ENCODE peak calls at places on chromosome 21, in six cellular contexts. I, B, D, G, K and Z are unnamed samples.

GRCh38 chr21:37060296-37060695 is 12.6 kb downstream of the PIGP start:
- DNase-seq in I (peak), G (no peak), D (peak), B (peak), K (peak), Z (peak)

GRCh38 chr21:27532081-27532480 is 565.2 kb upstream of the ADAMTS5 start:
- DNase-seq in G (no peak), K (peak), D (no peak), B (peak), I (no peak), Z (peak)

GRCh38 chr21:41953249-41953830 is 478 bp downstream of the C2CD2 start:
- DNase-seq in G (peak), K (no peak), B (peak), I (peak), D (no peak), Z (no peak)

GRCh38 chr21:34973685-34974084 is 75.4 kb downstream of the RUNX1 start:
- DNase-seq in D (no peak), G (no peak), I (no peak), K (no peak), B (no peak), Z (no peak)

GRCh38 chr21:40852563-40852962 is 5.6 kb upstream of the DSCAM start:
- DNase-seq in I (no peak), D (no peak), G (no peak), K (no peak), B (no peak), Z (no peak)

GRCh38 chr21:45108808-45109800 is 34.7 kb downstream of the ADARB1 start:
- DNase-seq in B (no peak), G (no peak), I (no peak), D (no peak), K (no peak), Z (no peak)

GRCh38 chr21:45283611-45284455 is 3.9 kb downstream of the POFUT2 start:
- DNase-seq in B (no peak), D (no peak), K (no peak), G (no peak), I (no peak), Z (no peak)

GRCh38 chr21:35319684-35320083 is 270.6 kb upstream of the RUNX1 start:
- DNase-seq in I (no peak), D (no peak), G (no peak), B (no peak), K (no peak), Z (no peak)

GRCh38 chr21:45979651-45980050 is 1.9 kb upstream of the COL6A1 start:
- DNase-seq in B (no peak), I (no peak), G (peak), K (no peak), D (no peak), Z (no peak)

GRCh38 chr21:45834821-45835293 is 146.7 kb upstream of the COL6A1 start:
- DNase-seq in B (no peak), D (no peak), K (no peak), G (no peak), I (no peak), Z (no peak)

GRCh38 chr21:46063734-46064680 is 33.9 kb upstream of the COL6A2 start:
- DNase-seq in K (no peak), I (peak), G (no peak), B (no peak), D (no peak), Z (no peak)

GRCh38 chr21:42315296-42315891 is at the start of gene TFF3:
- DNase-seq in K (no peak), G (no peak), B (no peak), D (no peak), I (no peak), Z (peak)

GRCh38 chr21:44331650-44332306 is 7.4 kb downstream of the CFAP410 start:
- DNase-seq in I (no peak), B (peak), G (no peak), K (peak), D (no peak), Z (no peak)

GRCh38 chr21:45982758-45983731 is 1.5 kb downstream of the COL6A1 start:
- DNase-seq in G (peak), D (no peak), I (peak), K (no peak), B (no peak), Z (no peak)

GRCh38 chr21:19239696-19240095 is 836.1 kb upstream of the TMPRSS15 start:
- DNase-seq in G (no peak), K (no peak), I (no peak), B (no peak), D (no peak), Z (no peak)

GRCh38 chr21:42310411-42311001 is 4.7 kb downstream of the TFF3 start:
- DNase-seq in D (no peak), K (no peak), B (no peak), I (no peak), G (no peak), Z (no peak)

GRCh38 chr21:44406953-44407352 is 48.4 kb upstream of the LRRC3 start:
- DNase-seq in G (no peak), B (no peak), I (no peak), D (no peak), K (no peak), Z (no peak)

GRCh38 chr21:41926068-41926806 is 27.6 kb downstream of the C2CD2 start:
- DNase-seq in I (no peak), K (peak), G (no peak), B (peak), D (peak), Z (peak)

GRCh38 chr21:31777857-31778256 is 45.9 kb upstream of the SCAF4 start:
- DNase-seq in I (no peak), B (no peak), G (no peak), D (no peak), K (no peak), Z (no peak)

GRCh38 chr21:31786164-31786920 is 54.4 kb upstream of the SCAF4 start:
- DNase-seq in K (no peak), D (no peak), I (no peak), B (no peak), G (no peak), Z (no peak)

GRCh38 chr21:31781737-31782136 is 49.8 kb upstream of the SCAF4 start:
- DNase-seq in D (no peak), G (peak), I (peak), K (peak), B (peak), Z (peak)

DNA sequence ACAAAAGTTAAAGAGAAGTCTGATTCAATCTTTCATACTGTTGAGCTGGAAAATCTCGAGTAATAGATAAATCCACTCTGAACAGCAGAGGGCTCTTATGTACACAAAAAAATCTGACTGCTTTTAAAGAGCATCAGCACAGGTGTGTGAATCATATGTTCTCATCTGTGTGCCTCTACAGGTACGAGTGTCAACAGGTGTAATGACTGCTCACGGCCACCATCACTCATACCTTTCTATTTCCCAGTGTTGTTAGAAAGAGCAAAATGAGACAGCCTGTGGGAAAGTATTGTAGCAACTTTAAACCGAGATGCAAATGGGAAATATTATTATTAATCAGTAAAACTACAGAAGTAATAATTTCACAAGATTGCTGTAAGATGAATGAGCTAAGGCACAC is 49.0 kb upstream of the SCAF4 start:
- DNase-seq in B (no peak), K (no peak), I (no peak), D (no peak), G (no peak), Z (no peak)
- TF ChIP-seq CTCF in B (no peak), K (no peak), I (no peak), D (no peak), G (no peak), Z (no peak)

GRCh38 chr21:33690874-33691273 is 48.6 kb downstream of the ITSN1 start:
- DNase-seq in B (no peak), K (no peak), G (no peak), I (no peak), D (no peak), Z (no peak)
- H3K4me3 ChIP-seq in B (no peak), K (no peak), G (no peak), I (no peak), D (no peak), Z (no peak)

GRCh38 chr21:25639167-25639921 is at the start of gene JAM2:
- DNase-seq in G (peak), D (no peak), K (no peak), I (peak), B (peak), Z (peak)
- TF ChIP-seq CTCF in G (peak), D (peak), K (peak), I (peak), B (peak), Z (peak)

GRCh38 chr21:16162953-16163352 is 433.2 kb downstream of the USP25 start:
- DNase-seq in I (no peak), B (no peak), G (no peak), D (no peak), K (no peak), Z (no peak)

GRCh38 chr21:16156841-16157240 is 427.1 kb downstream of the USP25 start:
- DNase-seq in I (no peak), K (no peak), B (no peak), G (no peak), D (no peak), Z (no peak)

GRCh38 chr21:16154961-16155360 is 425.2 kb downstream of the USP25 start:
- DNase-seq in K (no peak), D (no peak), G (no peak), B (no peak), I (no peak), Z (no peak)

GRCh38 chr21:16159971-16160350 is 430.2 kb downstream of the USP25 start:
- DNase-seq in B (no peak), G (no peak), I (no peak), D (no peak), K (no peak), Z (no peak)

GRCh38 chr21:16159213-16159970 is 429.6 kb downstream of the USP25 start:
- DNase-seq in B (no peak), K (no peak), G (no peak), D (peak), I (no peak), Z (peak)
- H3K4me3 ChIP-seq in B (no peak), K (no peak), G (no peak), D (no peak), I (no peak), Z (no peak)